ENCODE peak calls at places on chromosomes 4 and X, in ten cellular contexts. K is left colon; Y is SW480; W is NAMALWA; C is M059J; O is activated T-helper 1 cell treated with anti-CD3 and anti-CD28 coated beads, Interleukin-12 subunit alpha, Interleukin-12 subunit beta, Interleukin-2, Interleukin-4 antibody, amounts not matched to agents 30 ng/mL and 10 ng/mL and 1 ng/mL, durations not matched to agents 14 hours and 24 hours and 36 hours; L is mucosa of descending colon; J is hypothalamus; Q is astrocyte of the cerebellum; X is naive thymus-derived CD8-positive, alpha-beta T cell. Z is an unnamed sample.

GRCh38 chr4:142534994-142535393 is 311.1 kb downstream of the INPP4B start:
- DNase-seq in X (no peak), K (no peak), L (no peak), W (no peak), O (no peak), Q (no peak), Y (no peak), J (no peak), C (peak), Z (peak)

GRCh38 chrX:110167952-110168451 is 149.9 kb downstream of the AMMECR1 start:
- DNase-seq in Q (no peak), Y (no peak), J (no peak), W (peak), L (peak), K (no peak), O (peak), X (peak), C (peak), Z (no peak)

GRCh38 chr4:21858971-21859370 is 89.6 kb downstream of the KCNIP4 start:
- DNase-seq in C (peak), X (no peak), W (no peak), L (no peak), J (no peak), K (no peak), Q (no peak), Y (no peak), O (no peak), Z (peak)

GRCh38 chr4:168076989-168077725 is 15.2 kb upstream of the ANXA10 start:
- DNase-seq in O (peak), C (peak), K (no peak), L (peak), X (peak), Q (peak), J (peak), Y (peak), W (peak), Z (peak)

GRCh38 chr4:56106180-56106579 is 157.4 kb downstream of the CEP135 start:
- DNase-seq in X (no peak), O (no peak), C (no peak), K (no peak), L (no peak), Q (no peak), W (no peak), J (no peak), Y (no peak), Z (no peak)

GRCh38 chr4:175444512-175444911 is 367.6 kb downstream of the GPM6A start:
- DNase-seq in C (no peak), Y (no peak), W (no peak), K (no peak), O (no peak), L (no peak), J (no peak), X (no peak), Q (no peak), Z (no peak)

GRCh38 chrX:119228506-119229290 is 7.4 kb upstream of the PGRMC1 start:
- DNase-seq in X (no peak), W (no peak), O (no peak), L (no peak), Y (no peak), Q (peak), J (no peak), C (peak), K (no peak), Z (peak)

GRCh38 chr4:186932631-186933150 is 209.0 kb upstream of the FAT1 start:
- DNase-seq in L (no peak), Q (peak), O (no peak), W (no peak), C (peak), X (no peak), J (no peak), Y (peak), K (no peak), Z (peak)

GRCh38 chr4:3512279-3512678 is 19.9 kb downstream of the LRPAP1 start:
- DNase-seq in Q (no peak), C (no peak), O (no peak), W (no peak), X (no peak), L (no peak), Y (no peak), J (no peak), K (no peak), Z (no peak)

GRCh38 chrX:55738969-55739368 is 21.4 kb downstream of the RRAGB start:
- DNase-seq in Q (no peak), J (no peak), W (no peak), Y (no peak), L (no peak), C (no peak), K (no peak), O (no peak), X (no peak), Z (no peak)

GRCh38 chrX:94492541-94492940 is 818.5 kb downstream of the FAM133A start:
- DNase-seq in X (no peak), O (no peak), L (no peak), K (no peak), J (no peak), W (no peak), C (no peak), Q (no peak), Y (no peak), Z (no peak)

GRCh38 chr4:73706811-73707210 is 33.6 kb upstream of the CXCL8 start:
- DNase-seq in K (no peak), J (no peak), L (no peak), Q (no peak), X (no peak), W (no peak), Y (no peak), C (no peak), O (no peak), Z (no peak)

GRCh38 chrX:95764972-95765451 is 919.6 kb upstream of the DIAPH2 start:
- DNase-seq in L (peak), W (peak), Q (peak), O (no peak), X (peak), J (no peak), Y (peak), C (peak), K (no peak), Z (peak)

GRCh38 chr4:183960912-183961569 is 55.9 kb downstream of the STOX2 start:
- DNase-seq in Q (no peak), X (no peak), C (peak), O (no peak), J (no peak), W (no peak), L (peak), K (no peak), Y (peak), Z (peak)

GRCh38 chr4:2292679-2293108 is 30.8 kb upstream of the MXD4 start:
- DNase-seq in L (no peak), W (no peak), X (no peak), Y (no peak), K (no peak), Q (peak), O (no peak), J (no peak), C (peak), Z (no peak)

GRCh38 chrX:7351946-7352345 is 204.0 kb upstream of the PUDP start:
- DNase-seq in J (no peak), Y (no peak), W (no peak), L (no peak), Q (no peak), O (no peak), C (no peak), K (no peak), X (no peak), Z (no peak)